ENCODE peak calls at places on chromosomes 4 and X, in four cellular contexts. One of them, this sample, is unnamed.

GRCh38 chr4:52015366-52015765 is 4.8 kb downstream of the LRRC66 start:
- DNase-seq in GM23248: no peak
- DNase-seq in GM23338: peak
- DNase-seq in fibroblast of lung: peak
- DNase-seq in this sample: peak

GRCh38 chr4:79164961-79165610 is 160.8 kb downstream of the NAA11 start:
- DNase-seq in GM23248: no peak
- DNase-seq in GM23338: no peak
- DNase-seq in fibroblast of lung: no peak
- DNase-seq in this sample: no peak

GRCh38 chr4:1792832-1793495 is at the start of gene FGFR3:
- DNase-seq in GM23248: peak
- DNase-seq in GM23338: peak
- DNase-seq in fibroblast of lung: peak
- DNase-seq in this sample: peak

GRCh38 chr4:80071643-80072606 is 1.1 kb downstream of the ANTXR2 start:
- DNase-seq in GM23248: peak
- DNase-seq in GM23338: peak
- DNase-seq in fibroblast of lung: peak
- DNase-seq in this sample: peak

GRCh38 chr4:40837094-40837870 is 87.5 kb downstream of the NSUN7 start:
- DNase-seq in GM23248: no peak
- DNase-seq in GM23338: no peak
- DNase-seq in fibroblast of lung: no peak
- DNase-seq in this sample: no peak

GRCh38 chr4:112978691-112979472 is 70.6 kb upstream of the ANK2 start:
- DNase-seq in GM23248: peak
- DNase-seq in GM23338: no peak
- DNase-seq in fibroblast of lung: peak
- DNase-seq in this sample: no peak

GRCh38 chrX:44310227-44310626 is 33.2 kb downstream of the EFHC2 start:
- DNase-seq in GM23248: no peak
- DNase-seq in GM23338: no peak
- DNase-seq in fibroblast of lung: no peak
- DNase-seq in this sample: no peak

GRCh38 chr4:680091-680490 is 5.7 kb downstream of the MYL5 start:
- DNase-seq in GM23248: no peak
- DNase-seq in GM23338: no peak
- DNase-seq in fibroblast of lung: no peak
- DNase-seq in this sample: no peak

GRCh38 chr4:39937683-39938268 is 39.9 kb downstream of the PDS5A start:
- DNase-seq in GM23248: no peak
- DNase-seq in GM23338: no peak
- DNase-seq in fibroblast of lung: peak
- DNase-seq in this sample: no peak

GRCh38 chrX:21926527-21927278 is 13.8 kb upstream of the SMS start:
- DNase-seq in GM23248: peak
- DNase-seq in GM23338: peak
- DNase-seq in fibroblast of lung: peak
- DNase-seq in this sample: peak

GRCh38 chrX:65493431-65493830 is 41.2 kb downstream of the LAS1L start:
- DNase-seq in GM23248: no peak
- DNase-seq in GM23338: peak
- DNase-seq in fibroblast of lung: no peak
- DNase-seq in this sample: no peak

GRCh38 chrX:111869639-111870034 is 6.3 kb upstream of the TRPC5OS start:
- DNase-seq in GM23248: peak
- DNase-seq in GM23338: peak
- DNase-seq in fibroblast of lung: peak
- DNase-seq in this sample: peak

GRCh38 chrX:13215729-13216128 is 104.1 kb downstream of the ATXN3L start:
- DNase-seq in GM23248: peak
- DNase-seq in GM23338: no peak
- DNase-seq in fibroblast of lung: peak
- DNase-seq in this sample: no peak

GRCh38 chrX:129781134-129782014 is 1.6 kb downstream of the SASH3 start:
- DNase-seq in GM23248: no peak
- DNase-seq in GM23338: no peak
- DNase-seq in fibroblast of lung: no peak
- DNase-seq in this sample: no peak

GRCh38 chrX:71623105-71623450 is 4.8 kb upstream of the CXCR3 start:
- DNase-seq in GM23248: no peak
- DNase-seq in GM23338: no peak
- DNase-seq in fibroblast of lung: no peak
- DNase-seq in this sample: no peak

GRCh38 chrX:128781506-128781905 is 729.3 kb upstream of the ACTRT1 start:
- DNase-seq in GM23248: no peak
- DNase-seq in GM23338: peak
- DNase-seq in fibroblast of lung: no peak
- DNase-seq in this sample: peak

GRCh38 chrX:8971116-8971515 is 62.8 kb downstream of the FAM9B start:
- DNase-seq in GM23248: peak
- DNase-seq in GM23338: peak
- DNase-seq in fibroblast of lung: peak
- DNase-seq in this sample: peak

GRCh38 chr4:102878901-102879300 is 10.1 kb downstream of the CISD2 start:
- DNase-seq in GM23248: no peak
- DNase-seq in GM23338: no peak
- DNase-seq in fibroblast of lung: no peak
- DNase-seq in this sample: no peak

GRCh38 chr4:56630876-56631666 is 50.0 kb downstream of the HOPX start:
- DNase-seq in GM23248: peak
- DNase-seq in GM23338: no peak
- DNase-seq in fibroblast of lung: peak
- DNase-seq in this sample: no peak

GRCh38 chr4:14749910-14750309 is 252.4 kb upstream of the CPEB2 start:
- DNase-seq in GM23248: peak
- DNase-seq in GM23338: peak
- DNase-seq in fibroblast of lung: peak
- DNase-seq in this sample: peak

DNA sequence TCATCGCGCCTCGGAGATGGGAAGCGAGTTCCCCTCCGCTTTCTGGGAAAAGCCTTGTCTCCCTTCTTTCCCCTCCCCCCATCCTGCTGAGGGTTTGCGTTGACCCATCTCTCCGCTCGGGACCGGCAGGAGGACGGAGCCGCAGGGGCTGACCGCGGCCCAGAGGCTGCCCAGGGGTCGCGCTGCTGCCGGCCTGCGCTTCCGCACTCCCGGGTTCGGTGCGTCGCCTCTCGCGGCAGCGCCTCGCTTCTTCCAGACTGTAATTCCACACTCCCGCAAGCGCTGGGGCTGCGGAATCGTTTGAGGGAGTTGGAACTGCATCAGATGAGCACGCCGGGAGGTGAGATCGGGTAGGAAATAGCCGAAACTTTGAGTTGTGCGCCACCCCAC is 88.3 kb downstream of the BCOR start:
- DNase-seq in GM23248: peak
- DNase-seq in GM23338: peak
- DNase-seq in fibroblast of lung: no peak
- DNase-seq in this sample: no peak
- TF ChIP-seq EZH2 in GM23248: no peak
- TF ChIP-seq EZH2 in GM23338: no peak
- TF ChIP-seq EZH2 in fibroblast of lung: no peak
- TF ChIP-seq EZH2 in this sample: no peak

DNA sequence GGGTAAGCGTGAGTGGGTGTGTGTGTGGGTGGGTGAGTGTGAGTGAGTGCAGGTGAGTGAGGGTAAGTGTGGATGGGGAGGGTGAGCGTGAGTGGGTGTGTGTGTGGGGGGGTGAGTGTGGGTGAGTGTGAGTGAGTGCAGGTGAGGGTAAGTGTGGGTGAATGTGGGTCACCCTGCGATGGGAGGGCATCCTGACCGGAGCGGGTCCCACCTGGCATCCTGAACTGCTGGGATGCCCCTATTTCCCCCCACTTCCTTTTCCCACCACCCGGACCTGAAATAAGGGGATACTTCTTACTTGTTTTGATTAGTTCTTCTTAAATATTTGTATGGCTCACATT is 49.5 kb downstream of the ING2 start:
- DNase-seq in GM23248: no peak
- DNase-seq in GM23338: no peak
- DNase-seq in fibroblast of lung: no peak
- DNase-seq in this sample: no peak
- TF ChIP-seq EZH2 in GM23248: no peak
- TF ChIP-seq EZH2 in GM23338: no peak
- TF ChIP-seq EZH2 in fibroblast of lung: no peak
- TF ChIP-seq EZH2 in this sample: no peak

GRCh38 chr4:145938618-145939177 is at the start of gene ZNF827:
- DNase-seq in GM23248: peak
- DNase-seq in GM23338: peak
- DNase-seq in fibroblast of lung: peak
- DNase-seq in this sample: peak
- TF ChIP-seq EZH2 in GM23248: no peak
- TF ChIP-seq EZH2 in GM23338: no peak
- TF ChIP-seq EZH2 in fibroblast of lung: no peak
- TF ChIP-seq EZH2 in this sample: no peak

GRCh38 chr4:83535520-83535944 is 376 bp upstream of the GPAT3 start:
- DNase-seq in GM23248: peak
- DNase-seq in GM23338: peak
- DNase-seq in fibroblast of lung: peak
- DNase-seq in this sample: peak
- TF ChIP-seq EZH2 in GM23248: no peak
- TF ChIP-seq EZH2 in GM23338: peak
- TF ChIP-seq EZH2 in fibroblast of lung: no peak
- TF ChIP-seq EZH2 in this sample: no peak

DNA sequence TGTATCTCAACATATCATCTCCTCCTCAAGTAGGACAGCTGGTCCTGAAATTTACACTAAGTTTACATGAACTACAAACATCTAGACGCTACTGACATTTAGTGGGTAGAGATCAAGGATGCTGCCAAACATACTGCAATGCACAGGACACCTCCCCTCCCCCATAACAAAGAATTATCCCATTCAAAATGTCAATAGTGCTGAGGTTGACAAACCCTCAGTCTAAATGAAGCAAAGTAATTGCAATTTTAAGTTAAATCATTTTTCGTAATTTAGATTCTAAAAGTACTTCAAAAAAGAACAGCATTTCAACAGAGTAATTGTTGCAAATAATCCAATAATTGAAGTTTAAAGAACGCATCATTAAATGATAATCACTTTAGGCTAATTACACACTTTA is 1.2 kb downstream of the PRMT9 start:
- DNase-seq in GM23248: peak
- DNase-seq in GM23338: no peak
- DNase-seq in fibroblast of lung: peak
- DNase-seq in this sample: no peak
- TF ChIP-seq EZH2 in GM23248: no peak
- TF ChIP-seq EZH2 in GM23338: no peak
- TF ChIP-seq EZH2 in fibroblast of lung: no peak
- TF ChIP-seq EZH2 in this sample: no peak